ENCODE peak calls at places on chromosome 4, in nine cellular contexts. E is uterus; N is activated CD4-positive, alpha-beta T cell treated with anti-CD3 and anti-CD28 coated beads, Interleukin-2, amount 50 U/mL, for 24 hours; H is NCI-H2227 treated with DMSO at 0.1 percent for 48 hours; T is caudate nucleus; L is esophagus squamous epithelium; K is NCI-H460; Q is AG04450; J is choroid plexus epithelial cell. R is an unnamed sample.

GRCh38 chr4:2322227-2322626 is 60.3 kb upstream of the MXD4 start:
- DNase-seq in N (no peak), Q (no peak), L (no peak), T (no peak), H (no peak), E (no peak), J (no peak), K (no peak), R (no peak)

GRCh38 chr4:187666634-187667033 is 328.9 kb upstream of the ZFP42 start:
- DNase-seq in J (no peak), L (no peak), H (no peak), Q (no peak), T (no peak), N (no peak), K (no peak), E (no peak), R (no peak)

GRCh38 chr4:137755033-137755471 is 222.8 kb upstream of the PCDH18 start:
- DNase-seq in E (no peak), N (no peak), K (no peak), Q (peak), T (no peak), H (no peak), J (peak), L (no peak), R (no peak)

GRCh38 chr4:160370046-160370445 is 1267.2 kb downstream of the RAPGEF2 start:
- DNase-seq in Q (no peak), J (peak), H (no peak), N (no peak), K (no peak), E (no peak), T (no peak), L (no peak), R (no peak)

GRCh38 chr4:182142146-182143085 is 100.8 kb upstream of the TENM3 start:
- DNase-seq in N (no peak), T (no peak), K (no peak), E (peak), H (no peak), L (no peak), Q (no peak), J (peak), R (no peak)

GRCh38 chr4:53043096-53043495 is 181.0 kb downstream of the RASL11B start:
- DNase-seq in Q (no peak), H (no peak), N (no peak), L (no peak), K (no peak), T (no peak), J (peak), E (no peak), R (no peak)

GRCh38 chr4:105106416-105106815 is 40.3 kb upstream of the TET2 start:
- DNase-seq in T (no peak), H (no peak), L (no peak), E (no peak), K (no peak), Q (no peak), J (peak), N (no peak), R (peak)

GRCh38 chr4:183388021-183388420 is 56.4 kb upstream of the CDKN2AIP start:
- DNase-seq in J (no peak), L (no peak), Q (no peak), E (no peak), K (no peak), T (no peak), N (no peak), H (no peak), R (no peak)

GRCh38 chr4:54683616-54684346 is 26.0 kb downstream of the KIT start:
- DNase-seq in E (no peak), H (no peak), Q (no peak), N (peak), K (peak), J (peak), L (no peak), T (no peak), R (no peak)

GRCh38 chr4:185846550-185847210 is 34.7 kb upstream of the SORBS2 start:
- DNase-seq in K (peak), T (no peak), J (no peak), H (no peak), E (no peak), Q (no peak), N (no peak), L (no peak), R (peak)

GRCh38 chr4:85243857-85244256 is 231.1 kb upstream of the ARHGAP24 start:
- DNase-seq in H (no peak), L (no peak), N (no peak), E (no peak), T (no peak), J (peak), Q (no peak), K (no peak), R (no peak)

GRCh38 chr4:55554453-55555030 is 7.8 kb upstream of the CLOCK start:
- DNase-seq in T (no peak), K (no peak), Q (no peak), J (peak), E (no peak), L (no peak), H (no peak), N (no peak), R (peak)

GRCh38 chr4:123390846-123391456 is 5.6 kb upstream of the SPRY1 start:
- DNase-seq in N (no peak), T (no peak), Q (no peak), J (peak), L (no peak), H (peak), E (no peak), K (no peak), R (peak)